ENCODE peak calls at places on chromosomes 11 and 22, in four cellular contexts. One of them, this sample, is unnamed.
A peak's percentile ranks its signal among the peaks of the same experiment; 100 is the strongest.

GRCh38 chr11:34910817-34911216 is 5.4 kb downstream of the APIP start:
- DNase-seq in SK-N-SH: no peak
- DNase-seq in GM12878: no peak
- DNase-seq in HepG2: no peak
- DNase-seq in this sample: no peak

GRCh38 chr11:78961186-78961782 is 386.6 kb upstream of the NARS2 start:
- DNase-seq in SK-N-SH: peak; percentile 66
- DNase-seq in GM12878: no peak
- DNase-seq in HepG2: no peak
- DNase-seq in this sample: peak; percentile 46

GRCh38 chr22:34045311-34045710 is 125.0 kb upstream of the LARGE1 start:
- DNase-seq in SK-N-SH: no peak
- DNase-seq in GM12878: no peak
- DNase-seq in HepG2: no peak
- DNase-seq in this sample: no peak

GRCh38 chr11:76083563-76084451 is 122.5 kb downstream of the WNT11 start:
- DNase-seq in SK-N-SH: no peak
- DNase-seq in GM12878: no peak
- DNase-seq in HepG2: no peak
- DNase-seq in this sample: no peak

GRCh38 chr22:50260434-50260800 is 1.1 kb downstream of the MAPK12 start:
- DNase-seq in SK-N-SH: no peak
- DNase-seq in GM12878: no peak
- DNase-seq in HepG2: no peak
- DNase-seq in this sample: no peak

GRCh38 chr11:48052183-48053040 is 72.1 kb downstream of the PTPRJ start:
- DNase-seq in SK-N-SH: no peak
- DNase-seq in GM12878: no peak
- DNase-seq in HepG2: no peak
- DNase-seq in this sample: peak; percentile 85

GRCh38 chr11:85930879-85931366 is 75.7 kb downstream of the CCDC83 start:
- DNase-seq in SK-N-SH: no peak
- DNase-seq in GM12878: no peak
- DNase-seq in HepG2: peak; percentile 94
- DNase-seq in this sample: no peak

GRCh38 chr22:50118557-50119168 is 28.9 kb downstream of the MOV10L1 start:
- DNase-seq in SK-N-SH: no peak
- DNase-seq in GM12878: no peak
- DNase-seq in HepG2: peak; percentile 10
- DNase-seq in this sample: peak; percentile 100

GRCh38 chr11:34653851-34654490 is 33.1 kb downstream of the EHF start:
- DNase-seq in SK-N-SH: no peak
- DNase-seq in GM12878: no peak
- DNase-seq in HepG2: peak; percentile 92
- DNase-seq in this sample: peak; percentile 99

DNA sequence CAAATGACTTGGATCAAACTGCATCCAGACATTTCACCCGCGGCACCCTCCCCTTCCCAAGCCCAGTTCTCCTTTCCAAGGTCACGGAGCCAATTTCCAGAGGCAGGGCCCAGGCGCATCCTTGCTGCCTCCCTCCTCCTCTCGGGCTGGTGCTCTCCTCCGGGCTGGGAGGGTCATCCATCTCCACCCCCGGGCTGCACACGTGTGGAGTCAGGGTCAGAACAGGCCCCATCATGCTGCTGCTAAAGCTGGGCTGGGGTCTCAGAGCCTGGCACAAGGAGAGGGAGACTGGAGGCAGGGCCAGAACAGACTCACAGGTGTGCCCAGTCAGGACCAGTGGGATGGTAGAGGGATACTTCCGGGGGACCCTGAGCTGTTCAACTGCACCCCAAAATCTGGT is 14.0 kb downstream of the RSPH14 start:
- DNase-seq in SK-N-SH: no peak
- DNase-seq in GM12878: no peak
- DNase-seq in HepG2: no peak
- DNase-seq in this sample: no peak
- H2AFZ ChIP-seq in SK-N-SH: no peak overlapping the region
- H2AFZ ChIP-seq in GM12878: no peak overlapping the region
- H2AFZ ChIP-seq in HepG2: no peak overlapping the region
- H2AFZ ChIP-seq in this sample: no peak overlapping the region

GRCh38 chr11:28581286-28582242 is 473.4 kb downstream of the METTL15 start:
- DNase-seq in SK-N-SH: no peak
- DNase-seq in GM12878: no peak
- DNase-seq in HepG2: no peak
- DNase-seq in this sample: peak; percentile 78

GRCh38 chr11:28585007-28585406 is 476.8 kb downstream of the METTL15 start:
- DNase-seq in SK-N-SH: no peak
- DNase-seq in GM12878: no peak
- DNase-seq in HepG2: no peak
- DNase-seq in this sample: peak; percentile 84
- TF ChIP-seq RFX5 in SK-N-SH: no peak
- TF ChIP-seq RFX5 in GM12878: no peak
- TF ChIP-seq RFX5 in HepG2: no peak
- TF ChIP-seq RFX5 in this sample: no peak

DNA sequence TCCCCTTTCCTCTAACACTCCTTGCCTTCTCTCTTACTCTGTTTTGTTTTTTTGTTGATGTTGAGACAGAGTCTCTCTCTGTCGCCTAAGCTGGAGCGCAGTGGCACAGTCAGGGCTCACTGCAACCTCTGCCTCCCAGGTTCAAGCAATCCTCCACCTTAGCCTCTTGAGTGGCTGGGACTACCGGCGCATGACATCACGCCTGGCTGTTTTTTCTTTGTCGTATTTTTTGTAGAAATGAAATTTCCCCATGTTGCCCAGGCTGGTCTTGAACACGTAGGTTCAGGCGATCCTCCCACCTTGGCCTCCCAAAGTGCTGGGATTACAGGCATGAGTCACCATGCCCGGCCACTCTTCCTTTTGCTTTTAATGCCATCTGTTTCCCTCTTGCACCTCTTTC is 72.3 kb downstream of the FBXO7 start:
- DNase-seq in SK-N-SH: no peak
- DNase-seq in GM12878: no peak
- DNase-seq in HepG2: no peak
- DNase-seq in this sample: no peak
- H2AFZ ChIP-seq in SK-N-SH: no peak overlapping the region
- H2AFZ ChIP-seq in GM12878: no peak overlapping the region
- H2AFZ ChIP-seq in HepG2: no peak overlapping the region
- H2AFZ ChIP-seq in this sample: no peak overlapping the region

GRCh38 chr11:86999388-86999787 is 38.3 kb upstream of the TMEM135 start:
- DNase-seq in SK-N-SH: no peak
- DNase-seq in GM12878: no peak
- DNase-seq in HepG2: peak; percentile 61
- DNase-seq in this sample: no peak

GRCh38 chr11:87005569-87005921 is 32.2 kb upstream of the TMEM135 start:
- DNase-seq in SK-N-SH: no peak
- DNase-seq in GM12878: no peak
- DNase-seq in HepG2: no peak
- DNase-seq in this sample: no peak

GRCh38 chr11:87002918-87003317 is 34.8 kb upstream of the TMEM135 start:
- DNase-seq in SK-N-SH: no peak
- DNase-seq in GM12878: no peak
- DNase-seq in HepG2: no peak
- DNase-seq in this sample: no peak

GRCh38 chr11:86996953-86997570 is 40.7 kb upstream of the TMEM135 start:
- DNase-seq in SK-N-SH: no peak
- DNase-seq in GM12878: no peak
- DNase-seq in HepG2: no peak
- DNase-seq in this sample: no peak

DNA sequence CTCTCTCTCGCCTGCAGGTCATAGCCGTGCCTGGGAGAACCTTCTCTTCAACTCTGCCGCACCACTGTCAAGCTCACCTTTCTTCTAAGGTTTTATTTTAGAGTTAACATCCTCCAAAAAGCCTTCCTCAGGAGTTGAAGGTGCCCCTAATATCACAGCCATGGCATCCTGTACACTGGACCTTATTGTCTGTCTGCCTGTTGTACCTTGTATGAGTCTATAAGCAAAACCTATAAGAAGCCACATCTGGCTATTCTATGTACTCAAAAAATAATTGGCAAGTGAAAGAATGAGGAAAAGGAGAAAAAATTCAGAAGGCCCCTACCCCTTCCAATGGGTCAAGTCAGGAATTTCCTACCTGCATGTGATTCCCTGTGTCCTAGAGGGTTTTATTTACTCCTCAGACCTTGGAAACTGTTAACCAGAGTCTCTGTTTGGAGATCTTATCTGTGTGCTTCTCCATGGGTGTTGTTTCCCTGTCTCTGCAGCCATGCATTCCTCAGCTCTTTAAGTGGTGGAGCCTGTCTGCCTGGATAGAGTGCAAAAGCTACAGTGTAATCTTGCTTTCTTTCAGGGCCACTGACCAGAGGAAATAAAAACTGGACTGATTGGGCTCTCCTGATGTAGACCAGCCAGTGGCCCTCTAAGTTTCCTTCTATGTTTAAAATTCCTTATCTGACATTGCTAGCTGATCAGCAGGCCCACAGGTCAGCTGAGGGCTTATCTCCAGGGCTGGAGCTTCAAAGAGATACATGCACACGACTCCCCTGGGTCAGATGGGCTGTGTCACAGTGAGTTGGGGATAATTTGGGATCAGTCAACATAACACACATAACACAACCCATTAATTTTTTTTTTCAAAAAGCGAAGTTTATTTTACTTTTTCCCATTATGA is 37.6 kb upstream of the TMEM135 start:
- DNase-seq in SK-N-SH: peak; percentile 36
- DNase-seq in GM12878: no peak
- DNase-seq in HepG2: peak; percentile 99
- DNase-seq in this sample: peak; percentile 10
- TF ChIP-seq RFX5 in SK-N-SH: no peak
- TF ChIP-seq RFX5 in GM12878: no peak
- TF ChIP-seq RFX5 in HepG2: no peak
- TF ChIP-seq RFX5 in this sample: no peak

DNA sequence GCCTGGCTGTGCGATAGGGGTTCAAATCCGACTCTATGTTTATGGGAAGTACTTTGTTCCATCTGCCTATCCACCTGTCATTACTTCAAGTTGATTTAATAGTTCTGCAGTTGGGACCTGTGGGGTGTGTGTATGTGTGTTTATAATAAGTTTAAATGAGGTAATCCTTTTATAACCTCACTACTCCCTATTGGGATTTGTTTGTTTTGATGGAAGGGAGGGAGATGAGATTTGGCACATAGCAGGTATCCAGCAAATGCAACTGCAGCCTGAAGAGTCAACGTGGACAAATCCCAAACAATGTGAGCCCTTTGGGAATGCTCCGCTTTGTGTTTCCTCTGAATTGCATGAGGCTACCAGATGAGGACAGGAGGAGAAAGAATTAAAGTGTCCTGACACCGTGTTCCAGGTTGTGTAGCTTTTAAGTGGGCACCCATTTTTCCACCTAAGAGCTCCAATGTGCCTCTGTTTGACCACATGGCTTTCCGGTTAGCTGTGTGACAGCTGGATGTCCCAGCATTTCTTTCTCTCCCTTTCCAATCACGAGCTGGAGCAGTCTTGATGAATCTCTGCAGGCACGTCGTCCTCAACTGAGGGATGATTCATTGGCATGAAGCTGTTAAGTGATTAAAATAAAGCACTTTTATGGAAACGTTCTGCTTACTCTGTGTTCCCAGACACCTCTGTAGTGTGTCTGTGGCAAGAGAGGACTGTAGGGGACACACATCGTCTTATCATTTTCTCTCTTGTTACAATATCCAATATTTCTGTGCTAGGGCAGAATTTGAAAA is 610.7 kb downstream of the NTM start:
- DNase-seq in SK-N-SH: no peak
- DNase-seq in GM12878: no peak
- DNase-seq in HepG2: no peak
- DNase-seq in this sample: no peak
- H2AFZ ChIP-seq in SK-N-SH: no peak overlapping the region
- H2AFZ ChIP-seq in GM12878: no peak overlapping the region
- H2AFZ ChIP-seq in HepG2: no peak overlapping the region
- H2AFZ ChIP-seq in this sample: no peak overlapping the region

GRCh38 chr11:58731819-58732218 is at the start of gene GLYAT:
- DNase-seq in SK-N-SH: no peak
- DNase-seq in GM12878: no peak
- DNase-seq in HepG2: peak; percentile 11
- DNase-seq in this sample: no peak
- TF ChIP-seq RFX5 in SK-N-SH: no peak
- TF ChIP-seq RFX5 in GM12878: no peak
- TF ChIP-seq RFX5 in HepG2: no peak
- TF ChIP-seq RFX5 in this sample: no peak

GRCh38 chr11:61752925-61753551 is 602 bp downstream of the MYRF start:
- DNase-seq in SK-N-SH: no peak
- DNase-seq in GM12878: no peak
- DNase-seq in HepG2: no peak
- DNase-seq in this sample: no peak

GRCh38 chr11:61751384-61751783 is 1.1 kb upstream of the MYRF start:
- DNase-seq in SK-N-SH: no peak
- DNase-seq in GM12878: no peak
- DNase-seq in HepG2: peak; percentile 50
- DNase-seq in this sample: no peak

GRCh38 chr11:61753672-61754071 is 1.2 kb downstream of the MYRF start:
- DNase-seq in SK-N-SH: no peak
- DNase-seq in GM12878: no peak
- DNase-seq in HepG2: no peak
- DNase-seq in this sample: no peak

GRCh38 chr11:61750631-61751273 is 1.7 kb upstream of the MYRF start:
- DNase-seq in SK-N-SH: no peak
- DNase-seq in GM12878: no peak
- DNase-seq in HepG2: no peak
- DNase-seq in this sample: no peak

DNA sequence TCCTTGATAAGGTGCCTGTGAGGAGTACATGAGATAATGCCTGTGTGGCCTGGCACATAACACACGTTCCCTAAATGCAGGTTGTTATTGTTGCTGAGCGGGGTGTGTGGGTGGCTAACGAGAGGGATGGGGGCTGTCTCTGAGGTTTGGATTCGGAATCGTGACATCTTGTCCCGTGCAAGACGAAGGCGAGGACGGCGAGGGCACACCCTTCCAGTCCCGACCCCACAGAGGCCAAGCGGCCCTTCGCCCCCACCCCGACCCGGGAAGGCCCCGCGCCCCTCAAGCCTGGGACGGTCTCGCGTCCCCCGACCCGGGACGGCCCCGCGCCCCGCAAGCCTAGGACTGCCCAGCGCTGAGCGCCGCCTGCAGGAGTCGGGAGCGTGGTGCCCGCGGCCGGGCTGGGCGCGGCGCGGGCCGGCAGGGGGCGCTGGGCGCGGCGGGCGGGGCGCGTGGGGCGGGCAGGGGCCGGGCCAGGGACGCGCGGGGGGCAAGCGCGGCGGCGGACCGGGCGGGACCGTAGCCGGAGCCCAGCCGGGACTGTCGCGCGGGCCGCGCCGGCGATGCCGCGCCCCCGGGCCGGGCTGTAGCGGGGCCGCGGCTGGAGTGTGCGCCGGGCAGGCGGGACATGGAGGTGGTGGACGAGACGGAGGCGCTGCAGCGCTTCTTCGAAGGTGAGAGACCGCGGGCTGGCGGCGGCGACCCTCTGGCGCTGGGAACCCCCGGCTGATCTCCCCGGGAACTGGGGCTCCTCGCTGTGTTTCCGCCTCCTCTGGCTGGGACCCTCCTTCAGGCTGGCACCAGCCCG is at the start of gene MYRF:
- DNase-seq in SK-N-SH: peak; percentile 95
- DNase-seq in GM12878: no peak
- DNase-seq in HepG2: no peak
- DNase-seq in this sample: peak; percentile 14
- H2AFZ ChIP-seq in SK-N-SH: peak within 1 kb of the TSS; percentile 95
- H2AFZ ChIP-seq in GM12878: peak within 1 kb of the TSS; percentile 33
- H2AFZ ChIP-seq in HepG2: no peak within 1 kb of the TSS
- H2AFZ ChIP-seq in this sample: peak within 1 kb of the TSS; percentile 88

GRCh38 chr22:43110927-43111623 is 525 bp downstream of the BIK start:
- DNase-seq in SK-N-SH: peak; percentile 46
- DNase-seq in GM12878: no peak
- DNase-seq in HepG2: no peak
- DNase-seq in this sample: no peak
- TF ChIP-seq RFX5 in SK-N-SH: no peak
- TF ChIP-seq RFX5 in GM12878: no peak
- TF ChIP-seq RFX5 in HepG2: no peak
- TF ChIP-seq RFX5 in this sample: no peak

This sample was measured in IMR-90.